ENCODE peak calls at places on chromosome X, in eight cellular contexts. V is stimulated activated naive CD8-positive, alpha-beta T cell treated with anti-CD3 and anti-CD28 coated beads, Interleukin-15, amount 100 ng/mL, for 72 hours; G is heart left ventricle; A is left ventricle myocardium superior; F is SK-N-SH treated with all-trans-retinoic acid at 6 μM for 48 hours; U is CD8-positive, alpha-beta T cell; Q is central memory CD8-positive, alpha-beta T cell; Z is pancreas. C is an unnamed sample.

GRCh38 chrX:9315086-9315485 is 149.8 kb upstream of the TBL1X start:
- ATAC-seq in F (no peak), A (no peak), G (no peak), Q (no peak), Z (no peak), U (no peak), V (no peak), C (no peak)

GRCh38 chrX:19332983-19333382 is 10.7 kb upstream of the PDHA1 start:
- ATAC-seq in A (peak), Q (no peak), U (no peak), F (peak), G (peak), Z (peak), V (no peak), C (no peak)

GRCh38 chrX:105822138-105823091 is at the start of gene NRK:
- ATAC-seq in Q (no peak), A (peak), V (no peak), F (no peak), G (no peak), U (no peak), Z (peak), C (no peak)

GRCh38 chrX:129496625-129497024 is 26.7 kb downstream of the SMARCA1 start:
- ATAC-seq in Z (no peak), F (peak), U (no peak), A (no peak), Q (no peak), V (no peak), G (no peak), C (no peak)

GRCh38 chrX:40922307-40922706 is 162.9 kb upstream of the USP9X start:
- ATAC-seq in F (peak), A (no peak), V (no peak), U (no peak), Z (no peak), Q (no peak), G (no peak), C (no peak)

GRCh38 chrX:22357621-22358020 is 84.9 kb downstream of the CBLL2 start:
- ATAC-seq in U (no peak), Z (no peak), G (no peak), V (no peak), F (no peak), Q (no peak), A (no peak), C (no peak)

GRCh38 chrX:71659959-71660358 is 7.4 kb upstream of the LOC101059915 start:
- ATAC-seq in F (no peak), V (no peak), U (no peak), Q (no peak), Z (no peak), A (no peak), G (no peak), C (no peak)

GRCh38 chrX:84320023-84320422 is 132.0 kb upstream of the RPS6KA6 start:
- ATAC-seq in G (no peak), F (no peak), U (no peak), Z (no peak), Q (no peak), A (no peak), V (no peak), C (no peak)

GRCh38 chrX:56248492-56248891 is 16.3 kb downstream of the KLF8 start:
- ATAC-seq in U (peak), Q (no peak), A (peak), Z (peak), F (peak), G (no peak), V (peak), C (peak)

GRCh38 chrX:24169211-24169610 is 19.7 kb downstream of the ZFX start:
- ATAC-seq in F (no peak), V (peak), Q (no peak), A (no peak), Z (no peak), U (no peak), G (no peak), C (peak)

GRCh38 chrX:139831689-139832456 is 101.0 kb downstream of the ATP11C start:
- ATAC-seq in V (peak), Z (peak), F (peak), G (no peak), Q (no peak), U (no peak), A (peak), C (no peak)

GRCh38 chrX:38220024-38220935 is at the start of gene SRPX:
- ATAC-seq in F (peak), G (peak), U (no peak), Q (no peak), A (peak), Z (peak), V (peak), C (peak)

GRCh38 chrX:13923845-13924244 is 105.8 kb downstream of the GEMIN8 start:
- ATAC-seq in V (no peak), F (no peak), Z (peak), G (no peak), Q (no peak), A (no peak), U (no peak), C (no peak)

GRCh38 chrX:129813662-129814061 is 30.0 kb downstream of the ZDHHC9 start:
- ATAC-seq in F (no peak), U (no peak), Q (no peak), Z (no peak), G (no peak), V (no peak), A (no peak), C (no peak)

GRCh38 chrX:118839334-118839958 is 15.8 kb downstream of the ZCCHC12 start:
- ATAC-seq in Q (no peak), G (peak), V (peak), F (peak), A (peak), Z (peak), U (no peak), C (peak)

GRCh38 chrX:155262970-155263754 is 1.1 kb downstream of the RAB39B start:
- ATAC-seq in U (peak), Z (no peak), F (no peak), Q (peak), V (peak), G (no peak), A (no peak), C (peak)

GRCh38 chrX:105018865-105019264 is 201.6 kb downstream of the TEX13A start:
- ATAC-seq in F (no peak), Z (peak), V (no peak), U (no peak), A (no peak), Q (no peak), G (no peak), C (no peak)

GRCh38 chrX:2183193-2183725 is 317.5 kb downstream of the DHRSX start:
- ATAC-seq in Z (no peak), Q (no peak), A (no peak), U (no peak), F (no peak), V (no peak), G (no peak), C (no peak)

GRCh38 chrX:63561425-63561824 is 210.3 kb upstream of the SPIN4 start:
- ATAC-seq in V (no peak), Q (no peak), A (peak), Z (peak), F (peak), U (no peak), G (peak), C (no peak)

GRCh38 chrX:144916785-144917184 is 330.5 kb upstream of the SPANXN1 start:
- ATAC-seq in Q (no peak), G (no peak), Z (no peak), F (no peak), U (no peak), A (no peak), V (no peak), C (no peak)

GRCh38 chrX:57918750-57919436 is 8.6 kb upstream of the ZXDA start:
- ATAC-seq in F (peak), G (no peak), A (peak), V (no peak), Q (peak), U (no peak), Z (peak), C (no peak)

GRCh38 chrX:147917700-147918694 is 6.3 kb downstream of the FMR1 start:
- ATAC-seq in V (peak), Q (peak), F (no peak), A (no peak), Z (no peak), U (peak), G (no peak), C (peak)

GRCh38 chrX:53009032-53009431 is 39.6 kb upstream of the GPR173 start:
- ATAC-seq in U (no peak), V (no peak), G (no peak), Q (no peak), Z (no peak), A (no peak), F (no peak), C (no peak)

GRCh38 chrX:48598645-48599044 is 1.4 kb downstream of the WDR13 start:
- ATAC-seq in U (no peak), Z (no peak), A (no peak), V (no peak), F (no peak), Q (no peak), G (no peak), C (no peak)

GRCh38 chrX:71941771-71942170 is 31.1 kb downstream of the NHSL2 start:
- ATAC-seq in F (peak), U (no peak), Z (peak), A (peak), G (peak), V (no peak), Q (no peak), C (no peak)

GRCh38 chrX:2490634-2491033 is 10.1 kb downstream of the DHRSX start:
- ATAC-seq in Q (no peak), V (no peak), Z (no peak), G (no peak), F (no peak), U (no peak), A (no peak), C (no peak)

GRCh38 chrX:20595928-20596550 is 329.3 kb upstream of the RPS6KA3 start:
- ATAC-seq in G (no peak), U (no peak), Q (no peak), A (no peak), V (peak), Z (no peak), F (no peak), C (peak)

GRCh38 chrX:14015294-14015693 is 14.4 kb downstream of the GEMIN8 start:
- ATAC-seq in G (no peak), U (no peak), A (no peak), Q (no peak), F (peak), Z (no peak), V (no peak), C (no peak)

GRCh38 chrX:152912121-152912520 is 14.3 kb downstream of the ZNF185 start:
- ATAC-seq in V (no peak), U (no peak), Q (no peak), G (no peak), Z (no peak), A (no peak), F (no peak), C (no peak)

GRCh38 chrX:39487166-39488006 is 610.4 kb downstream of the BCOR start:
- ATAC-seq in Z (no peak), V (no peak), A (no peak), U (no peak), Q (no peak), F (no peak), G (no peak), C (peak)

GRCh38 chrX:275967-276587 is 5.1 kb upstream of the PLCXD1 start:
- ATAC-seq in Z (peak), Q (peak), F (peak), G (peak), V (peak), U (peak), A (peak), C (peak)

GRCh38 chrX:119756926-119757635 is 1.3 kb upstream of the SOWAHD start:
- ATAC-seq in V (no peak), G (no peak), A (no peak), Q (no peak), Z (no peak), F (no peak), U (no peak), C (no peak)

GRCh38 chrX:53188763-53189162 is 36.2 kb downstream of the KDM5C start:
- ATAC-seq in G (no peak), A (no peak), Q (peak), Z (no peak), V (peak), F (peak), U (no peak), C (peak)

C was measured in activated T-helper 17 cell treated with anti-CD3 and anti-CD28 coated beads, Interleukin-2, amount 50 U/mL, for 72 hours.